ENCODE peak calls at places on chromosomes 6 and 20, in four cellular contexts. One of them, this sample, is unnamed.

GRCh38 chr6:161429921-161430490 is 156.1 kb upstream of the AGPAT4 start:
- DNase-seq in BJ: no peak
- DNase-seq in keratinocyte: no peak
- DNase-seq in CD8-positive, alpha-beta T cell: no peak
- DNase-seq in this sample: no peak

GRCh38 chr6:128062882-128063603 is 162.2 kb upstream of the THEMIS start:
- DNase-seq in BJ: no peak
- DNase-seq in keratinocyte: no peak
- DNase-seq in CD8-positive, alpha-beta T cell: no peak
- DNase-seq in this sample: no peak

GRCh38 chr6:111759413-111759835 is 113.8 kb downstream of the FYN start:
- DNase-seq in BJ: no peak
- DNase-seq in keratinocyte: no peak
- DNase-seq in CD8-positive, alpha-beta T cell: peak
- DNase-seq in this sample: no peak

GRCh38 chr20:17971571-17972013 is 2.8 kb downstream of the MGME1 start:
- DNase-seq in BJ: no peak
- DNase-seq in keratinocyte: no peak
- DNase-seq in CD8-positive, alpha-beta T cell: no peak
- DNase-seq in this sample: no peak

GRCh38 chr20:33674294-33675126 is at the start of gene NECAB3:
- DNase-seq in BJ: no peak
- DNase-seq in keratinocyte: no peak
- DNase-seq in CD8-positive, alpha-beta T cell: peak
- DNase-seq in this sample: no peak

GRCh38 chr6:14924126-14925024 is 321.5 kb upstream of the JARID2 start:
- DNase-seq in BJ: no peak
- DNase-seq in keratinocyte: no peak
- DNase-seq in CD8-positive, alpha-beta T cell: no peak
- DNase-seq in this sample: no peak

GRCh38 chr6:17962436-17963031 is 24.9 kb downstream of the KIF13A start:
- DNase-seq in BJ: peak
- DNase-seq in keratinocyte: peak
- DNase-seq in CD8-positive, alpha-beta T cell: no peak
- DNase-seq in this sample: no peak

GRCh38 chr6:97674802-97675201 is 391.8 kb upstream of the MMS22L start:
- DNase-seq in BJ: peak
- DNase-seq in keratinocyte: no peak
- DNase-seq in CD8-positive, alpha-beta T cell: no peak
- DNase-seq in this sample: no peak

GRCh38 chr6:448296-449056 is 56.9 kb downstream of the IRF4 start:
- DNase-seq in BJ: no peak
- DNase-seq in keratinocyte: no peak
- DNase-seq in CD8-positive, alpha-beta T cell: no peak
- DNase-seq in this sample: no peak

GRCh38 chr6:130628862-130629261 is 198.3 kb upstream of the SMLR1 start:
- DNase-seq in BJ: no peak
- DNase-seq in keratinocyte: no peak
- DNase-seq in CD8-positive, alpha-beta T cell: no peak
- DNase-seq in this sample: no peak

GRCh38 chr6:152316024-152316423 is 321.1 kb downstream of the SYNE1 start:
- DNase-seq in BJ: no peak
- DNase-seq in keratinocyte: no peak
- DNase-seq in CD8-positive, alpha-beta T cell: no peak
- DNase-seq in this sample: no peak

GRCh38 chr20:50421356-50422340 is 88.5 kb upstream of the PTPN1 start:
- DNase-seq in BJ: no peak
- DNase-seq in keratinocyte: no peak
- DNase-seq in CD8-positive, alpha-beta T cell: no peak
- DNase-seq in this sample: no peak

GRCh38 chr20:50417484-50418235 is 92.5 kb upstream of the PTPN1 start:
- DNase-seq in BJ: no peak
- DNase-seq in keratinocyte: no peak
- DNase-seq in CD8-positive, alpha-beta T cell: no peak
- DNase-seq in this sample: no peak

GRCh38 chr20:50420380-50420779 is 89.8 kb upstream of the PTPN1 start:
- DNase-seq in BJ: no peak
- DNase-seq in keratinocyte: no peak
- DNase-seq in CD8-positive, alpha-beta T cell: no peak
- DNase-seq in this sample: no peak

GRCh38 chr20:50416930-50417329 is 93.3 kb upstream of the PTPN1 start:
- DNase-seq in BJ: no peak
- DNase-seq in keratinocyte: no peak
- DNase-seq in CD8-positive, alpha-beta T cell: no peak
- DNase-seq in this sample: no peak

GRCh38 chr20:50418890-50419642 is 91.1 kb upstream of the PTPN1 start:
- DNase-seq in BJ: no peak
- DNase-seq in keratinocyte: no peak
- DNase-seq in CD8-positive, alpha-beta T cell: no peak
- DNase-seq in this sample: no peak
- H3K4me3 ChIP-seq in BJ: no peak
- H3K4me3 ChIP-seq in keratinocyte: no peak
- H3K4me3 ChIP-seq in CD8-positive, alpha-beta T cell: no peak
- H3K4me3 ChIP-seq in this sample: no peak

GRCh38 chr6:24949020-24949569 is 13.3 kb upstream of the RIPOR2 start:
- DNase-seq in BJ: no peak
- DNase-seq in keratinocyte: no peak
- DNase-seq in CD8-positive, alpha-beta T cell: peak
- DNase-seq in this sample: peak

GRCh38 chr6:24947636-24948035 is 11.9 kb upstream of the RIPOR2 start:
- DNase-seq in BJ: no peak
- DNase-seq in keratinocyte: no peak
- DNase-seq in CD8-positive, alpha-beta T cell: no peak
- DNase-seq in this sample: no peak

GRCh38 chr6:24950210-24950941 is 14.6 kb upstream of the RIPOR2 start:
- DNase-seq in BJ: no peak
- DNase-seq in keratinocyte: no peak
- DNase-seq in CD8-positive, alpha-beta T cell: no peak
- DNase-seq in this sample: no peak

GRCh38 chr6:24951831-24952299 is 16.1 kb upstream of the RIPOR2 start:
- DNase-seq in BJ: no peak
- DNase-seq in keratinocyte: no peak
- DNase-seq in CD8-positive, alpha-beta T cell: peak
- DNase-seq in this sample: peak
- H3K4me3 ChIP-seq in BJ: no peak
- H3K4me3 ChIP-seq in keratinocyte: no peak
- H3K4me3 ChIP-seq in CD8-positive, alpha-beta T cell: peak
- H3K4me3 ChIP-seq in this sample: peak

DNA sequence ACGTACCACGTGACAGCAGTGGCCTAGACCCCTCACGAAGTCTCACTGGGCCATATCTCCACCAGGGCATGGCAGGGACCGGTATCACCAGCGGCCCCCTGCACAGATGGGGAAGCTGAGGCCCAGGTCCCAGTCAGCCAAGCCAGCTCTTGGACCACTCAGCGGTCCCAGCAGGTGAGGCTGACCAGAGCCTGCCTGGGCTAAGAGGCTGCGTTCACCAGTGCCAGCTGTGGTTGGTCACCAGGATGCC is 2.6 kb upstream of the MRGBP start:
- DNase-seq in BJ: no peak
- DNase-seq in keratinocyte: no peak
- DNase-seq in CD8-positive, alpha-beta T cell: no peak
- DNase-seq in this sample: no peak
- H3K4me3 ChIP-seq in BJ: peak
- H3K4me3 ChIP-seq in keratinocyte: no peak
- H3K4me3 ChIP-seq in CD8-positive, alpha-beta T cell: peak
- H3K4me3 ChIP-seq in this sample: peak

GRCh38 chr20:51529758-51530157 is 12.8 kb downstream of the NFATC2 start:
- DNase-seq in BJ: no peak
- DNase-seq in keratinocyte: no peak
- DNase-seq in CD8-positive, alpha-beta T cell: peak
- DNase-seq in this sample: no peak
- H3K4me3 ChIP-seq in BJ: no peak
- H3K4me3 ChIP-seq in keratinocyte: no peak
- H3K4me3 ChIP-seq in CD8-positive, alpha-beta T cell: no peak
- H3K4me3 ChIP-seq in this sample: no peak

GRCh38 chr6:33744001-33744848 is 2.5 kb downstream of the IP6K3 start:
- DNase-seq in BJ: no peak
- DNase-seq in keratinocyte: peak
- DNase-seq in CD8-positive, alpha-beta T cell: peak
- DNase-seq in this sample: peak
- H3K4me3 ChIP-seq in BJ: no peak
- H3K4me3 ChIP-seq in keratinocyte: no peak
- H3K4me3 ChIP-seq in CD8-positive, alpha-beta T cell: no peak
- H3K4me3 ChIP-seq in this sample: no peak

GRCh38 chr6:93964296-93964695 is 544.9 kb upstream of the EPHA7 start:
- DNase-seq in BJ: no peak
- DNase-seq in keratinocyte: no peak
- DNase-seq in CD8-positive, alpha-beta T cell: no peak
- DNase-seq in this sample: no peak
- H3K4me3 ChIP-seq in BJ: no peak
- H3K4me3 ChIP-seq in keratinocyte: no peak
- H3K4me3 ChIP-seq in CD8-positive, alpha-beta T cell: no peak
- H3K4me3 ChIP-seq in this sample: no peak

GRCh38 chr6:76881414-76881813 is 581.9 kb downstream of the HTR1B start:
- DNase-seq in BJ: no peak
- DNase-seq in keratinocyte: no peak
- DNase-seq in CD8-positive, alpha-beta T cell: no peak
- DNase-seq in this sample: no peak

GRCh38 chr6:76876922-76877553 is 586.3 kb downstream of the HTR1B start:
- DNase-seq in BJ: no peak
- DNase-seq in keratinocyte: peak
- DNase-seq in CD8-positive, alpha-beta T cell: no peak
- DNase-seq in this sample: peak
- H3K4me3 ChIP-seq in BJ: no peak
- H3K4me3 ChIP-seq in keratinocyte: peak
- H3K4me3 ChIP-seq in CD8-positive, alpha-beta T cell: no peak
- H3K4me3 ChIP-seq in this sample: no peak

GRCh38 chr6:42226251-42227143 is 8.8 kb upstream of the MRPS10 start:
- DNase-seq in BJ: peak
- DNase-seq in keratinocyte: peak
- DNase-seq in CD8-positive, alpha-beta T cell: no peak
- DNase-seq in this sample: no peak
- H3K4me3 ChIP-seq in BJ: no peak
- H3K4me3 ChIP-seq in keratinocyte: no peak
- H3K4me3 ChIP-seq in CD8-positive, alpha-beta T cell: no peak
- H3K4me3 ChIP-seq in this sample: no peak

GRCh38 chr6:33419580-33420492 is at the start of gene SYNGAP1:
- DNase-seq in BJ: no peak
- DNase-seq in keratinocyte: no peak
- DNase-seq in CD8-positive, alpha-beta T cell: peak
- DNase-seq in this sample: peak
- H3K4me3 ChIP-seq in BJ: peak
- H3K4me3 ChIP-seq in keratinocyte: no peak
- H3K4me3 ChIP-seq in CD8-positive, alpha-beta T cell: peak
- H3K4me3 ChIP-seq in this sample: peak